ENCODE peak calls at places on chromosomes 3 and 15, in six cellular contexts. I is tibial artery, A is uterus, D is AG10803, X is GM23338, L is PC-9. C is an unnamed sample.

GRCh38 chr15:78808550-78808949 is 2.7 kb downstream of the ADAMTS7 start:
- DNase-seq in I (no peak), A (no peak), D (no peak), X (peak), L (no peak), C (peak)

GRCh38 chr3:188296761-188297689 is 143.1 kb downstream of the LPP start:
- DNase-seq in I (peak), A (peak), D (peak), X (no peak), L (no peak), C (peak)

GRCh38 chr3:123169930-123170329 is 31.8 kb upstream of the SEC22A start:
- DNase-seq in I (no peak), A (no peak), D (no peak), X (no peak), L (no peak), C (no peak)

GRCh38 chr3:179750720-179751328 is 98.0 kb downstream of the USP13 start:
- DNase-seq in I (no peak), A (no peak), D (peak), X (peak), L (no peak), C (peak)

GRCh38 chr3:52318186-52318793 is 2.2 kb downstream of the DNAH1 start:
- DNase-seq in I (no peak), A (no peak), D (no peak), X (peak), L (peak), C (no peak)

GRCh38 chr3:47342812-47343211 is 38.0 kb upstream of the PTPN23 start:
- DNase-seq in I (no peak), A (no peak), D (no peak), X (no peak), L (no peak), C (no peak)

GRCh38 chr3:178439504-178439903 is 96.7 kb upstream of the KCNMB2 start:
- DNase-seq in I (no peak), A (no peak), D (peak), X (peak), L (peak), C (peak)

GRCh38 chr3:71384393-71384792 is 199.1 kb downstream of the FOXP1 start:
- DNase-seq in I (no peak), A (no peak), D (no peak), X (no peak), L (no peak), C (no peak)

GRCh38 chr3:179544981-179545645 is 17.6 kb upstream of the ACTL6A start:
- DNase-seq in I (no peak), A (no peak), D (peak), X (no peak), L (no peak), C (peak)

GRCh38 chr3:143881102-143881501 is 32.8 kb upstream of the SLC9A9 start:
- DNase-seq in I (no peak), A (no peak), D (no peak), X (no peak), L (no peak), C (no peak)

GRCh38 chr15:47887181-47887580 is 169.9 kb downstream of the SEMA6D start:
- DNase-seq in I (no peak), A (no peak), D (no peak), X (no peak), L (no peak), C (no peak)

GRCh38 chr15:75727851-75728715 is 15.4 kb upstream of the CSPG4 start:
- DNase-seq in I (peak), A (peak), D (peak), X (peak), L (peak), C (peak)

GRCh38 chr3:106880206-106880605 is 497.0 kb upstream of the CCDC54 start:
- DNase-seq in I (no peak), A (no peak), D (no peak), X (peak), L (no peak), C (no peak)

GRCh38 chr3:8441969-8442559 is 59.6 kb upstream of the LMCD1 start:
- DNase-seq in I (no peak), A (peak), D (peak), X (peak), L (peak), C (peak)

GRCh38 chr3:23548706-23549105 is 257.0 kb upstream of the UBE2E1 start:
- DNase-seq in I (no peak), A (no peak), D (no peak), X (no peak), L (no peak), C (no peak)

GRCh38 chr3:27429909-27430308 is 54.3 kb downstream of the SLC4A7 start:
- DNase-seq in I (no peak), A (no peak), D (no peak), X (no peak), L (no peak), C (no peak)

GRCh38 chr3:13192471-13193213 is 119.4 kb upstream of the IQSEC1 start:
- DNase-seq in I (no peak), A (no peak), D (no peak), X (peak), L (no peak), C (no peak)

GRCh38 chr3:46667061-46667621 is 26.3 kb downstream of the ALS2CL start:
- DNase-seq in I (peak), A (peak), D (no peak), X (no peak), L (no peak), C (no peak)

GRCh38 chr15:67967871-67968423 is 86.2 kb upstream of the PIAS1 start:
- DNase-seq in I (peak), A (peak), D (peak), X (peak), L (peak), C (peak)

GRCh38 chr3:31106204-31106603 is 211.7 kb upstream of the GADL1 start:
- DNase-seq in I (no peak), A (no peak), D (peak), X (no peak), L (peak), C (peak)

GRCh38 chr3:179453967-179454366 is 2.7 kb upstream of the GNB4 start:
- DNase-seq in I (no peak), A (no peak), D (no peak), X (no peak), L (no peak), C (no peak)

GRCh38 chr3:64223809-64224570 is 1.3 kb downstream of the PRICKLE2 start:
- DNase-seq in I (no peak), A (peak), D (peak), X (no peak), L (no peak), C (peak)
- TF ChIP-seq CTCF in I (no peak), A (no peak), D (peak), X (no peak), L (no peak), C (peak)

GRCh38 chr15:62616746-62617145 is 425.8 kb upstream of the TPM1 start:
- DNase-seq in I (no peak), A (no peak), D (no peak), X (no peak), L (no peak), C (no peak)

GRCh38 chr15:62619105-62619504 is 423.4 kb upstream of the TPM1 start:
- DNase-seq in I (no peak), A (no peak), D (no peak), X (no peak), L (no peak), C (no peak)

GRCh38 chr15:62617741-62618140 is 424.8 kb upstream of the TPM1 start:
- DNase-seq in I (no peak), A (no peak), D (no peak), X (no peak), L (no peak), C (no peak)

GRCh38 chr15:62619526-62619925 is 423.0 kb upstream of the TPM1 start:
- DNase-seq in I (no peak), A (no peak), D (peak), X (no peak), L (no peak), C (no peak)

GRCh38 chr15:62618432-62618831 is 424.1 kb upstream of the TPM1 start:
- DNase-seq in I (no peak), A (no peak), D (peak), X (no peak), L (no peak), C (peak)
- TF ChIP-seq CTCF in I (peak), A (peak), D (peak), X (no peak), L (no peak), C (peak)

GRCh38 chr15:56016281-56016680 is 22.9 kb upstream of the NEDD4 start:
- DNase-seq in I (no peak), A (no peak), D (no peak), X (no peak), L (no peak), C (no peak)

GRCh38 chr15:56019060-56019793 is 25.8 kb upstream of the NEDD4 start:
- DNase-seq in I (no peak), A (no peak), D (no peak), X (no peak), L (peak), C (no peak)

GRCh38 chr15:56019819-56020218 is 26.4 kb upstream of the NEDD4 start:
- DNase-seq in I (no peak), A (no peak), D (no peak), X (no peak), L (no peak), C (no peak)

GRCh38 chr15:56017511-56017910 is 24.1 kb upstream of the NEDD4 start:
- DNase-seq in I (no peak), A (no peak), D (no peak), X (no peak), L (no peak), C (no peak)

DNA sequence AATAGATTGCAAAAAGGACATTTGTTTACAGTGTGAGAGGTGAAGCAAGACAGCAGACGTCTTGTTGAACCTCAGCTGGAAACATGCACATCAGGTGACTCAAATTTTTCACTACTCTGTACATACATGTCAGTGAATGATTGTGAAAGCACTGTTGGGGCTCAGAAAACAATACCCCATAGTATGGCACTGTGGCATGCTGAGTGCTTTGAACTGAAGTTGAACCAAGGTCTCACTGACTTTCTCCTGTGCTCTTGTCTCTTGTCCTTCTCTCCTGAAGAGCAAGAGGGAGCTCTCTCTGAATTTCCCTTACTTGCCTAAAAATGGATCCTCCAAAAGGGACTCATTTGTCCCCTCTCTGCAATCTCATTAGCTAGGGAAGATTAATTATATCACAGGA is 24.5 kb upstream of the NEDD4 start:
- DNase-seq in I (no peak), A (no peak), D (no peak), X (peak), L (no peak), C (no peak)
- TF ChIP-seq CTCF in I (no peak), A (no peak), D (peak), X (peak), L (no peak), C (no peak)

GRCh38 chr3:120198305-120198878 is 86.6 kb downstream of the GPR156 start:
- DNase-seq in I (no peak), A (no peak), D (peak), X (no peak), L (no peak), C (peak)
- TF ChIP-seq CTCF in I (no peak), A (no peak), D (peak), X (no peak), L (peak), C (no peak)

GRCh38 chr3:4979401-4980228 is at the start of gene BHLHE40:
- DNase-seq in I (no peak), A (no peak), D (no peak), X (peak), L (no peak), C (no peak)

GRCh38 chr3:4978966-4979400 is 254 bp upstream of the BHLHE40 start:
- DNase-seq in I (peak), A (peak), D (peak), X (peak), L (peak), C (peak)

GRCh38 chr3:4978259-4978965 is 825 bp upstream of the BHLHE40 start:
- DNase-seq in I (peak), A (peak), D (peak), X (peak), L (peak), C (peak)

GRCh38 chr3:4977001-4977888 is 2.0 kb upstream of the BHLHE40 start:
- DNase-seq in I (peak), A (peak), D (peak), X (peak), L (peak), C (peak)

DNA sequence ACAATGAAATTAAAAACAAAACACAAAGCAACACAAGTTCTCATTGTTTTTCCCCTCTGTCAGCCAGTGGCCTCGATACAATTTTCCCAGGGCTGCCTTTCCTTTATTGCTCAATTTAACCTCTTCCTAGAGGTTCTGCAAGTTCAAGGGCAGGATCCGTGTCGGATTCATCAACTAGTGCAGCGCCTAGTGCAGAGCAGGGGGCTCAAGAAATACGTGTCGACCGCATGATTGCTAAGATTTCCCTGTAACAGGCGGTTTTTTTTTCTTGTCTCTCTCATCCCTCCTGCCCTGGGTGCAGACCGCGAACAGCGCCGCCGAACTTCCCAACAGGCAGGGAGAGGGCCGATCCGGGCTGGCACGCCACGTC is 1.4 kb upstream of the BHLHE40 start:
- DNase-seq in I (no peak), A (no peak), D (no peak), X (peak), L (no peak), C (no peak)
- TF ChIP-seq CTCF in I (no peak), A (no peak), D (no peak), X (no peak), L (no peak), C (no peak)

DNA sequence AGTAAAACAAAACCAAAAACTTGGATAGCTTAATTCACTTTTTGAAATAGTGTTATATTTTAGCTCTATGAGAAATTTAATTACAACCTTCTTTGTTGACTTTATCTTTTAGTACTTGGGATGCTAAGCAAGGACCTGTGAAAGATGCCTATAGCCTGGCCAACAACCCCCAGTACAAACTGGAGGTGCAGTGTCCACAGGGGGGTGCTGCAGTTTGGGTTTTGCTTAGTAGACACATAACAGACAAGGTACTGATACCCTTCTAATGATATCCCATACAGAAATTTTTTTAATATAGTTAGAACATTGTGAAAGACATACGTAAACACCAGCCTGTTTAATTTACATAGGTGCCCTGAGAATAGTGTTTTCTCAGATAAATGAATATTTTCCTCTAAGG is 35.3 kb downstream of the CAPN7 start:
- DNase-seq in I (no peak), A (peak), D (peak), X (peak), L (peak), C (no peak)
- TF ChIP-seq CTCF in I (no peak), A (peak), D (peak), X (peak), L (peak), C (peak)

DNA sequence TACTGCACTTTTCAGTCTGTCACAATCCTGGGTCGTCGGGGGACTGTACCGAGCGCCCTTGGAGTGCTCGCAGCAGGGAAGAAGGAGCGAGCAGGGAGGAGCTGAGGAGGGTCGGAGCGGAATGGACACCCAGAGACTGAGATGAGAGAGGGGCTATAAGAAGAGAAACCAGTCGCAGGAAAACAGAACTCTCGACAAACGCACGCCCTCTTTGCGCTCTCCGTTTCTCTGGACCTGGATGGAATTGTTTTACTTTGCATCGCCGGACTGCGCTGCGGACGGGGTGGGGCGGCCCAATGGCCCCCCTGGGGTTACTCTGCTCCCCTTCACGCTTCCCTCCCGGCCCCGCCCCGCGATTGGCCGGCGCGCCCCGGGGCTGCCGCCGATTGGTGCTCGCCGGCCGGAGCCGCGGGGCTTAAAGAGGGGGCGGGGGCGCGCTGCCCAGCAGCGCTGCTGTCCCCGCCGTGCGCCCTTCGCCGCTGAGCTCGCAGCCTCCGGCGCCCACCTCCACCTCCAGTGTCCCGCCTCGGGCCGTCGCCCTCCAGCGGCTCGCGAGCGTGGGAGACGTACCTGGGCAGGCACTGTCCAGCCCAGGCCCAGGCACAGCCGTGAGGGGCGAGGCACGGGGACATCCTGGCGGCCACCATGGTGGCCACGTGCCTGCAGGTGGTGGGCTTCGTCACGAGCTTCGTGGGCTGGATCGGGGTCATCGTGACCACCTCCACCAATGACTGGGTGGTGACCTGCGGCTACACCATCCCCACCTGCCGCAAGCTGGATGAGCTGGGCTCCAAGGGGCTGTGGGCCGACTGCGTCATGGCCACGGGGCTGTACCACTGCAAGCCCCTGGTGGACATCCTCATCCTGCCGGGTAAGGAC is at the start of gene CLDN11:
- DNase-seq in I (no peak), A (peak), D (peak), X (peak), L (no peak), C (peak)
- TF ChIP-seq CTCF in I (no peak), A (no peak), D (peak), X (peak), L (no peak), C (peak)

C was measured in foreskin fibroblast.